ENCODE peak calls at places on chromosomes 12 and 14, in six cellular contexts. Y is K562, N is A549, P is neural progenitor cell, J is ovary, S is OCI-LY7. L is an unnamed sample.
A peak's percentile ranks its signal among the peaks of the same experiment; 100 is the strongest.

GRCh38 chr14:47366006-47366405 is 309.4 kb downstream of the MDGA2 start:
- DNase-seq in Y (no peak), N (no peak), P (peak; percentile 21), J (no peak), S (no peak), L (no peak)

GRCh38 chr12:82361461-82361915 is 3.2 kb downstream of the METTL25 start:
- DNase-seq in Y (no peak), N (no peak), P (no peak), J (peak; percentile 13), S (no peak), L (no peak)

GRCh38 chr14:96376093-96376492 is 12.8 kb downstream of the GSKIP start:
- DNase-seq in Y (no peak), N (no peak), P (no peak), J (no peak), S (no peak), L (no peak)

GRCh38 chr14:29898470-29898869 is 29.2 kb downstream of the PRKD1 start:
- DNase-seq in Y (no peak), N (no peak), P (no peak), J (no peak), S (no peak), L (no peak)

GRCh38 chr14:71932229-71932951 is at the start of gene RGS6:
- DNase-seq in Y (no peak), N (no peak), P (peak; percentile 91), J (peak; percentile 15), S (no peak), L (no peak)

GRCh38 chr12:10688042-10688441 is 14.2 kb upstream of the STYK1 start:
- DNase-seq in Y (no peak), N (no peak), P (no peak), J (no peak), S (no peak), L (no peak)

GRCh38 chr14:90574640-90575131 is 177.9 kb downstream of the CALM1 start:
- DNase-seq in Y (no peak), N (no peak), P (no peak), J (no peak), S (no peak), L (no peak)

GRCh38 chr14:75428230-75429104 is 645 bp downstream of the JDP2 start:
- DNase-seq in Y (peak; percentile 74), N (peak; percentile 46), P (no peak), J (peak; percentile 62), S (peak; percentile 45), L (no peak)

GRCh38 chr12:107320929-107321618 is 227.7 kb upstream of the CRY1 start:
- DNase-seq in Y (no peak), N (peak; percentile 37), P (peak; percentile 68), J (no peak), S (no peak), L (no peak)

GRCh38 chr12:77943466-77943865 is 112.8 kb downstream of the NAV3 start:
- DNase-seq in Y (no peak), N (peak; percentile 37), P (no peak), J (no peak), S (no peak), L (no peak)

GRCh38 chr14:103204852-103205540 is 81.7 kb downstream of the TNFAIP2 start:
- DNase-seq in Y (peak; percentile 29), N (no peak), P (no peak), J (no peak), S (peak; percentile 36), L (no peak)

GRCh38 chr14:104206281-104206904 is 68.0 kb downstream of the KIF26A start:
- DNase-seq in Y (no peak), N (no peak), P (peak; percentile 81), J (no peak), S (no peak), L (no peak)

GRCh38 chr14:75224561-75224960 is 48.1 kb upstream of the TMED10 start:
- DNase-seq in Y (no peak), N (no peak), P (no peak), J (no peak), S (no peak), L (no peak)

GRCh38 chr12:6234906-6235305 is 34.7 kb downstream of the CD9 start:
- DNase-seq in Y (no peak), N (no peak), P (no peak), J (no peak), S (no peak), L (no peak)

GRCh38 chr14:104548802-104549535 is 30.6 kb upstream of the C14orf180 start:
- DNase-seq in Y (no peak), N (no peak), P (no peak), J (no peak), S (no peak), L (no peak)

GRCh38 chr12:49198431-49199155 is 9.7 kb upstream of the TUBA1A start:
- DNase-seq in Y (no peak), N (no peak), P (peak; percentile 66), J (peak; percentile 25), S (no peak), L (no peak)

GRCh38 chr12:24993756-24994155 is 44.9 kb upstream of the BCAT1 start:
- DNase-seq in Y (no peak), N (no peak), P (peak; percentile 57), J (no peak), S (no peak), L (no peak)

GRCh38 chr14:56342419-56342901 is 224.2 kb downstream of the PELI2 start:
- DNase-seq in Y (no peak), N (no peak), P (no peak), J (no peak), S (no peak), L (no peak)

GRCh38 chr12:104865080-104865479 is 93.0 kb downstream of the SLC41A2 start:
- DNase-seq in Y (no peak), N (no peak), P (no peak), J (no peak), S (peak; percentile 7), L (no peak)

GRCh38 chr12:120677765-120678473 is 9.0 kb upstream of the MLEC start:
- DNase-seq in Y (no peak), N (peak; percentile 37), P (no peak), J (no peak), S (peak; percentile 62), L (no peak)

GRCh38 chr12:29762637-29763300 is 21.0 kb downstream of the TMTC1 start:
- DNase-seq in Y (no peak), N (no peak), P (no peak), J (no peak), S (no peak), L (no peak)

GRCh38 chr12:130242506-130242905 is 80.2 kb downstream of the FZD10 start:
- DNase-seq in Y (no peak), N (no peak), P (no peak), J (no peak), S (no peak), L (no peak)

GRCh38 chr12:113136128-113136989 is 798 bp upstream of the RASAL1 start:
- DNase-seq in Y (peak; percentile 61), N (no peak), P (no peak), J (no peak), S (peak; percentile 67), L (no peak)

GRCh38 chr12:67795235-67795634 is 146.7 kb downstream of the DYRK2 start:
- DNase-seq in Y (no peak), N (no peak), P (no peak), J (no peak), S (no peak), L (no peak)

GRCh38 chr12:41466762-41467270 is 278.7 kb downstream of the PDZRN4 start:
- DNase-seq in Y (no peak), N (no peak), P (peak; percentile 22), J (no peak), S (no peak), L (no peak)

GRCh38 chr12:107344035-107344808 is 250.9 kb upstream of the CRY1 start:
- DNase-seq in Y (no peak), N (peak; percentile 95), P (no peak), J (no peak), S (no peak), L (no peak)

GRCh38 chr12:113797535-113797868 is 168.6 kb downstream of the RBM19 start:
- DNase-seq in Y (no peak), N (no peak), P (no peak), J (no peak), S (no peak), L (no peak)

GRCh38 chr12:4881665-4882064 is 28.0 kb upstream of the KCNA1 start:
- DNase-seq in Y (no peak), N (no peak), P (no peak), J (no peak), S (no peak), L (no peak)

GRCh38 chr12:77122236-77122635 is 56.9 kb upstream of the E2F7 start:
- DNase-seq in Y (no peak), N (no peak), P (no peak), J (no peak), S (no peak), L (no peak)

GRCh38 chr14:65255583-65256443 is 153.5 kb upstream of the MAX start:
- DNase-seq in Y (no peak), N (no peak), P (peak; percentile 63), J (no peak), S (peak; percentile 77), L (no peak)
- TF ChIP-seq CTCF in Y (no peak), N (no peak), P (no peak), J (no peak), S (peak; percentile 72), L (no peak)

GRCh38 chr12:52147367-52147972 is 44.3 kb downstream of the KRT80 start:
- DNase-seq in Y (peak; percentile 77), N (peak; percentile 96), P (no peak), J (peak; percentile 65), S (no peak), L (peak; percentile 98)
- H3K27ac ChIP-seq in Y (no peak overlapping the region), N (peak overlapping the region; percentile 100), P (no peak overlapping the region), J (peak overlapping the region; percentile 36), S (no peak overlapping the region), L (peak overlapping the region; percentile 91)

DNA sequence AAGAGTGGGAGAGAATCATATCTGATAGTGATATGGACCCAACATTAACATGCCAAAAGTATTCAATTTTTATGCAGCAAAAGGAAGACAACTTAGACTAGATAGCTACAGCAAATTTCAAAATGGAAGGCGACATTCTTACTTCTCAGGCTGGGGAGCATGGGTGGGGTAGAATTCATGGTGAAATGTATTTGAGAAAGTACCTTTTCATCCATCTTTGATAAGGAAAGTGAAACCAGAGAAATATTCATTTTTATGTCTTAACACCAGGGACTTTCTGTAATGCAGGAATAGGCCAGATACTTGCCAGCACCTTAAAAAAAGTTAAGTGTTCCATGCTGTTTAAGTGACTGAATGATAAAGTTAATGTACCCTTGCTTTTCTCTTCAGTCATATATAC is 13.4 kb downstream of the BTG1 start:
- DNase-seq in Y (no peak), N (no peak), P (no peak), J (no peak), S (no peak), L (no peak)
- H3K4me3 ChIP-seq in Y (no peak overlapping the region), N (no peak overlapping the region), P (no peak overlapping the region), J (no peak overlapping the region), S (no peak overlapping the region), L (peak overlapping the region; percentile 1)

DNA sequence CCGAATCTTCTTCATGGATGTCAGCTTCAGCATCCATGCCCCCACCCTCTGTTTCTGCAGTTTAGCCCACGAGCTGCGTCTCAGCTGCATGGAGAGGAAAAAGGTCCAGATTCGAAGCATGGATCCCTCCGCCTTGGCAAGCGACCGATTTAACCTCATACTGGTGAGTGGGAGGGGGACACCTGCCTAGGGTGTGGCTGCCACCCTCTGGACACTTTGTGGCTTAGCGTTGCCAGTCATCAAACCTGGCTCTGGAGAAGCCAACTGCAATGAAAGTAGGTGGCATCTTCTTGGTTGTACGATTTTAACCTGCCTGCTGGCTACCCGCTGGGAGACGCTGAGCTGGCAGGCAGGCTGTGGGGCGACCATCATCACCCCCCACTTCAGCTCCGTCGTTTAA is 16.7 kb downstream of the DCAF4 start:
- DNase-seq in Y (no peak), N (no peak), P (peak; percentile 32), J (no peak), S (no peak), L (no peak)
- TF ChIP-seq CTCF in Y (no peak), N (no peak), P (peak; percentile 32), J (no peak), S (peak; percentile 12), L (no peak)